ENCODE peak calls at places on chromosome 11, in four cellular contexts. M, Z, Q and B are unnamed samples.

GRCh38 chr11:127493330-127493729 is 492.8 kb upstream of the KIRREL3 start:
- DNase-seq in Q (no peak), M (no peak), Z (no peak), B (no peak)

GRCh38 chr11:70410276-70410675 is 11.9 kb downstream of the CTTN start:
- DNase-seq in Z (no peak), Q (no peak), M (no peak), B (no peak)

GRCh38 chr11:13965337-13965736 is 2.8 kb downstream of the SPON1 start:
- DNase-seq in Q (no peak), Z (no peak), M (no peak), B (no peak)

GRCh38 chr11:128116447-128117240 is 470.7 kb downstream of the ETS1 start:
- DNase-seq in Q (no peak), M (no peak), Z (no peak), B (no peak)

GRCh38 chr11:75534291-75535038 is 8.7 kb upstream of the GDPD5 start:
- DNase-seq in M (no peak), Q (peak), Z (no peak), B (no peak)

GRCh38 chr11:109641549-109641948 is 219.6 kb downstream of the C11orf87 start:
- DNase-seq in M (no peak), Q (no peak), Z (no peak), B (no peak)

GRCh38 chr11:14248577-14248976 is 110.4 kb downstream of the RRAS2 start:
- DNase-seq in Z (no peak), M (no peak), Q (no peak), B (no peak)

GRCh38 chr11:20479399-20479974 is 92.0 kb downstream of the PRMT3 start:
- DNase-seq in Q (peak), Z (no peak), M (no peak), B (no peak)

GRCh38 chr11:11977206-11977938 is 31.1 kb downstream of the DKK3 start:
- DNase-seq in Z (peak), M (peak), Q (no peak), B (peak)

GRCh38 chr11:131759140-131759539 is 388.7 kb downstream of the NTM start:
- DNase-seq in M (no peak), Q (no peak), Z (no peak), B (no peak)

GRCh38 chr11:69142894-69143293 is 12.8 kb upstream of the SMIM38 start:
- DNase-seq in Z (no peak), Q (peak), M (no peak), B (no peak)

GRCh38 chr11:64844330-64845124 is at the start of gene CDC42BPG:
- DNase-seq in Z (peak), Q (peak), M (peak), B (peak)

GRCh38 chr11:134562176-134562575 is 150.1 kb upstream of the B3GAT1 start:
- DNase-seq in M (no peak), Z (no peak), Q (no peak), B (no peak)

GRCh38 chr11:134228625-134229024 is 4.2 kb downstream of the VPS26B start:
- DNase-seq in Q (no peak), M (no peak), Z (no peak), B (no peak)

GRCh38 chr11:81869337-81870065 is 864.2 kb downstream of the FAM181B start:
- DNase-seq in Z (no peak), Q (no peak), M (no peak), B (no peak)

GRCh38 chr11:115409116-115409663 is 95.0 kb downstream of the CADM1 start:
- DNase-seq in Z (no peak), M (no peak), Q (no peak), B (no peak)

GRCh38 chr11:1780700-1781592 is 17.2 kb upstream of the CTSD start:
- DNase-seq in M (no peak), Q (no peak), Z (no peak), B (no peak)

GRCh38 chr11:36458129-36458918 is 51.7 kb downstream of the TRAF6 start:
- DNase-seq in M (no peak), Q (no peak), Z (no peak), B (no peak)

GRCh38 chr11:77705195-77705876 is 67.7 kb upstream of the CLNS1A start:
- DNase-seq in Q (peak), Z (no peak), M (no peak), B (peak)

GRCh38 chr11:43943357-43943930 is 1.0 kb downstream of the C11orf96 start:
- DNase-seq in Z (no peak), Q (no peak), M (no peak), B (no peak)

GRCh38 chr11:2099523-2100316 is 39.5 kb downstream of the IGF2 start:
- DNase-seq in Q (no peak), M (no peak), Z (peak), B (no peak)

GRCh38 chr11:47768090-47768620 is 1.0 kb upstream of the FNBP4 start:
- DNase-seq in Q (no peak), M (peak), Z (peak), B (peak)

GRCh38 chr11:72825661-72826060 is 11.4 kb downstream of the ATG16L2 start:
- DNase-seq in M (no peak), Z (peak), Q (no peak), B (no peak)
- TF ChIP-seq POLR2A in M (no peak), Z (no peak), Q (no peak), B (no peak)

GRCh38 chr11:112165049-112165448 is 1.2 kb upstream of the IL18 start:
- DNase-seq in Q (no peak), M (no peak), Z (no peak), B (no peak)

GRCh38 chr11:112166561-112166960 is 611 bp upstream of the TEX12 start:
- DNase-seq in Q (no peak), Z (no peak), M (no peak), B (no peak)

GRCh38 chr11:112161012-112161411 is 2.9 kb downstream of the IL18 start:
- DNase-seq in M (no peak), Z (no peak), Q (no peak), B (no peak)

GRCh38 chr11:112162761-112163669 is 879 bp downstream of the IL18 start:
- DNase-seq in M (no peak), Q (no peak), Z (no peak), B (no peak)

GRCh38 chr11:112163875-112164521 is at the start of gene IL18:
- DNase-seq in M (no peak), Z (no peak), Q (peak), B (peak)
- TF ChIP-seq POLR2A in M (no peak), Z (no peak), Q (peak), B (peak)

GRCh38 chr11:121023848-121024751 is at the start of gene TBCEL:
- DNase-seq in Z (peak), Q (peak), M (peak), B (peak)
- TF ChIP-seq POLR2A in Z (no peak), Q (peak), M (peak), B (peak)

GRCh38 chr11:122772945-122773344 is 65.4 kb upstream of the CRTAM start:
- DNase-seq in Z (no peak), Q (no peak), M (no peak), B (no peak)
- TF ChIP-seq POLR2A in Z (no peak), Q (no peak), M (no peak), B (no peak)